ENCODE peak calls at places on chromosome 20, in six cellular contexts. H, B, Z, C, N and W are unnamed samples.

GRCh38 chr20:2693286-2693995 is 861 bp downstream of the EBF4 start:
- DNase-seq in H (no peak), B (peak; percentile 77), Z (peak; percentile 38), C (no peak), N (no peak), W (peak; percentile 5)

GRCh38 chr20:6595704-6596103 is 171.8 kb upstream of the BMP2 start:
- DNase-seq in H (no peak), B (no peak), Z (no peak), C (no peak), N (no peak), W (peak; percentile 82)

GRCh38 chr20:19992996-19993908 is 23.9 kb upstream of the NAA20 start:
- DNase-seq in H (peak; percentile 67), B (no peak), Z (no peak), C (no peak), N (peak; percentile 14), W (peak; percentile 86)

GRCh38 chr20:41631826-41632225 is 13.6 kb upstream of the CHD6 start:
- DNase-seq in H (no peak), B (no peak), Z (no peak), C (no peak), N (no peak), W (no peak)

GRCh38 chr20:10739575-10739974 is 65.8 kb upstream of the JAG1 start:
- DNase-seq in H (no peak), B (no peak), Z (no peak), C (no peak), N (no peak), W (peak; percentile 47)

GRCh38 chr20:17680836-17681740 is 954 bp downstream of the RRBP1 start:
- DNase-seq in H (no peak), B (peak; percentile 92), Z (peak; percentile 89), C (peak; percentile 98), N (peak; percentile 81), W (peak; percentile 49)

GRCh38 chr20:51811040-51811351 is 8.7 kb upstream of the SALL4 start:
- DNase-seq in H (no peak), B (no peak), Z (no peak), C (no peak), N (no peak), W (no peak)

GRCh38 chr20:17327185-17327780 is 100.4 kb downstream of the PCSK2 start:
- DNase-seq in H (no peak), B (no peak), Z (no peak), C (no peak), N (no peak), W (no peak)

GRCh38 chr20:11338506-11339306 is 579.0 kb upstream of the BTBD3 start:
- DNase-seq in H (no peak), B (no peak), Z (no peak), C (no peak), N (no peak), W (no peak)

GRCh38 chr20:1777476-1777820 is 117.8 kb upstream of the SIRPA start:
- DNase-seq in H (no peak), B (no peak), Z (no peak), C (no peak), N (no peak), W (no peak)

GRCh38 chr20:63624486-63624885 is 2.4 kb downstream of the GMEB2 start:
- DNase-seq in H (no peak), B (no peak), Z (no peak), C (peak; percentile 63), N (no peak), W (no peak)

GRCh38 chr20:51687630-51688029 is 80.6 kb downstream of the ATP9A start:
- DNase-seq in H (no peak), B (no peak), Z (no peak), C (no peak), N (no peak), W (no peak)

GRCh38 chr20:50077818-50078601 is 34.9 kb downstream of the UBE2V1 start:
- DNase-seq in H (no peak), B (no peak), Z (no peak), C (peak; percentile 53), N (no peak), W (no peak)

GRCh38 chr20:10047427-10047826 is 12.6 kb downstream of the ANKEF1 start:
- DNase-seq in H (no peak), B (no peak), Z (no peak), C (no peak), N (no peak), W (no peak)

GRCh38 chr20:23655551-23656211 is 17.9 kb upstream of the CST3 start:
- DNase-seq in H (no peak), B (peak; percentile 85), Z (no peak), C (peak; percentile 88), N (no peak), W (no peak)

GRCh38 chr20:41078329-41078728 is 49.7 kb downstream of the TOP1 start:
- DNase-seq in H (no peak), B (no peak), Z (no peak), C (no peak), N (no peak), W (peak; percentile 86)

GRCh38 chr20:50369225-50370035 is 140.8 kb upstream of the PTPN1 start:
- DNase-seq in H (no peak), B (no peak), Z (peak; percentile 93), C (no peak), N (no peak), W (no peak)

GRCh38 chr20:61763740-61764400 is 301.8 kb downstream of the TAF4 start:
- DNase-seq in H (no peak), B (peak; percentile 32), Z (no peak), C (peak; percentile 60), N (no peak), W (no peak)
- TF ChIP-seq POLR2AphosphoS5 in H (no peak), B (no peak), Z (no peak), C (no peak), N (no peak), W (no peak)

GRCh38 chr20:3797226-3797545 is 1.1 kb downstream of the CDC25B start:
- DNase-seq in H (no peak), B (no peak), Z (no peak), C (no peak), N (no peak), W (no peak)
- H3K4me3 ChIP-seq in H (peak overlapping the region; percentile 66), B (peak overlapping the region; percentile 79), Z (peak overlapping the region; percentile 76), C (peak overlapping the region; percentile 73), N (peak overlapping the region; percentile 55), W (peak overlapping the region; percentile 90)

DNA sequence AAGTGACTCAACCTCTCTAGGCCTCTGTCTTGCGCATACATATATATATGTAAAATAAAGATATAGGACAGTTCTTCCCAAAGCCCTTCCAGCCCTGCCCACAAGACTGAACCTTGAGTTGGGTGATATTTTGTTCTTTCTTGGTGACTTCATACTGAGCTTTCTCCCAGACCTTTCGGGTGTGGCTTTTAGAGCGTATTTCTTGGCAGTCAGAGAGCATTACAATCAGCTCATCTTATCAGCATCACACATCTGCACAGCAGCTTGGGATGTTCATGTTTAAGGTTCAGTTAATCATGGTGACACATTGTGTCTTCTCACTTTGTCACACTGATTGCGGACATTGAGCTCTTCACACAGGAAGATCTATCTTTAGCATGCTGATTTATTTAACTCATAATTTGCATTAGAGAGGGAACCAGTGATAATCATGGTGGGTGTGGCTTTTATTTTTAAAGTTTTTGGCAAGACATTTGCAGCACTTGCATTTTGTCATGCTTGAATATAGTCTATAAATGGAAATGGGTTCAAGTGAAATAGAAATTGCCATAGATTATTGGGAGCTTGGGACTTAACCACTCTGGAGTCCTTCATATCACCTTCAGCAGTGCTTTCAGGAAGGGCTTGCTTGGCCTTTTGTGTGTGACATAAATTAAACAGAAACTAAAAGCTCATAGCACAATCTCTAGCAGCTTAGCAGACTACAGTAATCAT is 8.3 kb downstream of the KIF3B start:
- DNase-seq in H (no peak), B (no peak), Z (no peak), C (no peak), N (peak; percentile 68), W (no peak)
- TF ChIP-seq POLR2AphosphoS5 in H (no peak), B (no peak), Z (no peak), C (no peak), N (peak; percentile 91), W (no peak)

GRCh38 chr20:32509639-32510066 is 75.5 kb downstream of the NOL4L start:
- DNase-seq in H (no peak), B (no peak), Z (no peak), C (no peak), N (no peak), W (peak; percentile 71)

GRCh38 chr20:32511358-32512046 is 73.6 kb downstream of the NOL4L start:
- DNase-seq in H (no peak), B (no peak), Z (no peak), C (no peak), N (no peak), W (no peak)

GRCh38 chr20:32510601-32511357 is 74.4 kb downstream of the NOL4L start:
- DNase-seq in H (no peak), B (no peak), Z (peak; percentile 58), C (no peak), N (peak; percentile 76), W (no peak)

GRCh38 chr20:32508775-32509119 is 76.4 kb downstream of the NOL4L start:
- DNase-seq in H (no peak), B (no peak), Z (no peak), C (no peak), N (no peak), W (no peak)

GRCh38 chr20:32510120-32510600 is 75.0 kb downstream of the NOL4L start:
- DNase-seq in H (no peak), B (no peak), Z (no peak), C (no peak), N (no peak), W (no peak)
- H3K4me3 ChIP-seq in H (no peak overlapping the region), B (no peak overlapping the region), Z (no peak overlapping the region), C (no peak overlapping the region), N (no peak overlapping the region), W (no peak overlapping the region)

DNA sequence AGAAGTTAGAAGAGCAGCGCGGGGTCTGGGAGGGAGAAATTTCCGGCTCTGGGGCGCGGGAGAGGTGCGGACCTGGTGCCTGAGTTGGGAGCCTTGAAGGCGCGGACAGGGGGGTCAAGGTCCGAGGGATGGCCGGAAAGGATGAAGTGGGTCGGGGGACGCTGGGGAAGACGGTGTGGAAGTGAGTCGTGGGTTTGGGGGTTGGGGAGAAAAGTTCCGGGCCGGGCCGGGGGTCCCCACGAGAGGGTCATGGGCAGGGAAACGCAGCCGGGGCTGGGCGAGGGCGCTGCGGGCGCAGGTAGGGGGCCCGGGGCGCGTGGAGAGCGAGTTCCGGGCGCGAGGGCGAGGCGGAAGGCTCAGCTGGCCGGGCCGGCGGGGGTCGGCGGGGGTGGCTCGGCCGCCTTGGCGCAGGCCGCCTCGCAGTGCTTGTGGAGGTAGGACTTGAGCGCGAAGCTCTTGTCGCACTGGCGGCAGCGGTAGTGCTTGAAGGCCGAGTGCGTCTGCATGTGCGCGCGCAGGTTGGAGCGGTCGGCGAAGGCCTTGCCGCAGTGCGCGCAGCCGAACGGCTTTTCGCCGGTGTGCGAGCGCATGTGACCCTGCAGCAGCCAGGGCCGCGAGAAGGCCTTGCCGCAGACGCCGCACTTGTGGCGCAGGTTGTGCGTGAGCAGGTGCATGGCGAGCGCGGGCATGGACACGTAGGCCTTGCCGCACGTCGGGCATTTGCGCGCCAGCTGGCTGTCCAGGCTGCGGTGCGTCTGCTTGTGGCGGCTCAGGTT is 10.5 kb upstream of the SRXN1 start:
- DNase-seq in H (no peak), B (no peak), Z (no peak), C (peak; percentile 70), N (no peak), W (no peak)
- TF ChIP-seq POLR2AphosphoS5 in H (no peak), B (no peak), Z (no peak), C (no peak), N (no peak), W (no peak)